ENCODE peak calls at places on chromosomes 11 and 22, in eight cellular contexts. I, A, J, R, B, W, G and C are unnamed samples.

GRCh38 chr22:48450188-48450825 is 1377.4 kb downstream of the BRD1 start:
- DNase-seq in W (no peak), G (peak), R (no peak), A (no peak), J (no peak), B (no peak), I (no peak), C (no peak)

GRCh38 chr22:49373289-49373666 is 454.4 kb downstream of the BRD1 start:
- DNase-seq in W (no peak), B (no peak), I (no peak), R (no peak), J (no peak), G (no peak), A (no peak), C (no peak)

GRCh38 chr22:46864314-46865051 is 102.0 kb downstream of the TBC1D22A start:
- DNase-seq in I (no peak), A (no peak), W (no peak), G (peak), R (peak), J (no peak), B (no peak), C (no peak)

GRCh38 chr11:62574363-62575057 is 819 bp upstream of the EEF1G start:
- DNase-seq in R (peak), A (no peak), B (peak), J (no peak), G (peak), W (peak), I (no peak), C (peak)

GRCh38 chr11:130122141-130122575 is 37.4 kb upstream of the ST14 start:
- DNase-seq in W (no peak), I (no peak), R (peak), B (no peak), G (no peak), A (no peak), J (no peak), C (no peak)

GRCh38 chr11:90476442-90477007 is 253.7 kb upstream of the CHORDC1 start:
- DNase-seq in G (no peak), B (peak), A (no peak), J (no peak), R (peak), I (no peak), W (peak), C (peak)

GRCh38 chr22:44729391-44730012 is 22.9 kb upstream of the ARHGAP8 start:
- DNase-seq in J (no peak), G (no peak), W (no peak), R (no peak), B (peak), I (peak), A (no peak), C (no peak)

GRCh38 chr11:94766656-94767291 is 1.4 kb upstream of the AMOTL1 start:
- DNase-seq in B (peak), A (no peak), W (no peak), G (no peak), R (peak), I (no peak), J (no peak), C (no peak)

GRCh38 chr11:122732342-122733300 is 77.1 kb downstream of the UBASH3B start:
- DNase-seq in B (no peak), J (no peak), I (no peak), G (no peak), A (no peak), W (no peak), R (no peak), C (no peak)

GRCh38 chr11:33735426-33736147 is 636 bp downstream of the CD59 start:
- DNase-seq in B (no peak), J (no peak), W (peak), G (peak), A (no peak), R (peak), I (no peak), C (peak)

GRCh38 chr11:42205518-42205917 is 746.1 kb upstream of the LRRC4C start:
- DNase-seq in G (no peak), J (no peak), W (no peak), B (no peak), I (no peak), A (no peak), R (peak), C (no peak)

GRCh38 chr11:109347304-109347703 is 74.7 kb upstream of the C11orf87 start:
- DNase-seq in G (no peak), B (no peak), J (no peak), A (no peak), R (no peak), W (no peak), I (no peak), C (no peak)

GRCh38 chr22:39665229-39665628 is 94.7 kb downstream of the CACNA1I start:
- DNase-seq in R (no peak), G (no peak), J (no peak), I (no peak), W (no peak), B (no peak), A (peak), C (no peak)

GRCh38 chr11:103622296-103622695 is 414.1 kb upstream of the DDI1 start:
- DNase-seq in I (no peak), A (no peak), G (no peak), B (no peak), W (no peak), J (no peak), R (no peak), C (no peak)

GRCh38 chr11:8649361-8649760 is 33.1 kb downstream of the TRIM66 start:
- DNase-seq in A (no peak), I (no peak), W (no peak), R (no peak), J (no peak), B (peak), G (no peak), C (no peak)

GRCh38 chr11:94128746-94129504 is at the start of gene PANX1:
- DNase-seq in I (peak), W (peak), A (peak), B (peak), R (peak), J (peak), G (peak), C (peak)

GRCh38 chr11:96878299-96879051 is 488.7 kb downstream of the JRKL start:
- DNase-seq in W (no peak), B (no peak), R (no peak), J (no peak), A (no peak), I (no peak), G (no peak), C (no peak)

GRCh38 chr11:1109918-1110705 is 35.4 kb downstream of the MUC2 start:
- DNase-seq in A (no peak), B (no peak), I (no peak), W (peak), G (peak), R (no peak), J (no peak), C (no peak)

GRCh38 chr11:75400110-75400865 is 970 bp downstream of the RPS3 start:
- DNase-seq in R (peak), J (no peak), I (no peak), B (no peak), A (no peak), W (peak), G (no peak), C (peak)

GRCh38 chr22:20469110-20469855 is 26.3 kb downstream of the KLHL22 start:
- DNase-seq in A (no peak), J (no peak), B (no peak), I (no peak), R (no peak), W (no peak), G (no peak), C (no peak)

GRCh38 chr22:35301370-35301874 is 1.7 kb downstream of the TOM1 start:
- DNase-seq in I (peak), A (no peak), G (no peak), J (no peak), B (peak), R (no peak), W (no peak), C (no peak)

GRCh38 chr11:91047882-91048281 is 825.0 kb upstream of the CHORDC1 start:
- DNase-seq in J (no peak), B (no peak), A (no peak), G (no peak), W (no peak), I (no peak), R (no peak), C (no peak)

GRCh38 chr22:27480487-27480886 is 321.1 kb downstream of the MN1 start:
- DNase-seq in A (no peak), R (no peak), G (no peak), I (no peak), W (no peak), J (no peak), B (no peak), C (no peak)

GRCh38 chr11:65126624-65127274 is 4.6 kb downstream of the MRPL49 start:
- DNase-seq in B (no peak), G (peak), I (no peak), R (peak), A (no peak), J (no peak), W (no peak), C (no peak)

GRCh38 chr11:2770556-2771301 is 70.9 kb upstream of the KCNQ1OT1 start:
- DNase-seq in I (no peak), B (no peak), A (no peak), R (peak), J (no peak), G (peak), W (no peak), C (no peak)

GRCh38 chr11:60242607-60243292 is at the start of gene MS4A4E:
- DNase-seq in W (no peak), I (no peak), B (no peak), A (no peak), R (no peak), J (no peak), G (no peak), C (no peak)

GRCh38 chr11:75720639-75721038 is 3.0 kb downstream of the MOGAT2 start:
- DNase-seq in W (no peak), R (no peak), G (no peak), I (no peak), A (no peak), J (no peak), B (no peak), C (no peak)

GRCh38 chr11:1297576-1298473 is 11.6 kb downstream of the TOLLIP start:
- DNase-seq in I (no peak), J (no peak), B (no peak), G (no peak), R (peak), A (no peak), W (no peak), C (no peak)

GRCh38 chr22:45999379-45999971 is 22.5 kb upstream of the WNT7B start:
- DNase-seq in G (no peak), J (no peak), I (no peak), A (no peak), R (no peak), W (no peak), B (no peak), C (no peak)

GRCh38 chr11:1674879-1675235 is 22.1 kb upstream of the KRTAP5-6 start:
- DNase-seq in B (no peak), I (no peak), A (no peak), J (no peak), R (no peak), W (no peak), G (peak), C (no peak)

GRCh38 chr11:503179-503981 is 3.7 kb downstream of the RNH1 start:
- DNase-seq in B (peak), J (no peak), A (no peak), G (peak), I (peak), W (no peak), R (peak), C (no peak)

GRCh38 chr11:128453444-128454336 is 133.7 kb downstream of the ETS1 start:
- DNase-seq in G (peak), R (no peak), A (no peak), J (no peak), B (peak), I (peak), W (no peak), C (no peak)

GRCh38 chr11:3159296-3160190 is 5.6 kb downstream of the OSBPL5 start:
- DNase-seq in W (no peak), B (no peak), J (no peak), A (no peak), R (no peak), G (peak), I (no peak), C (no peak)

GRCh38 chr22:29152381-29153138 is 53.1 kb upstream of the EMID1 start:
- DNase-seq in B (peak), I (no peak), G (peak), J (no peak), W (no peak), A (no peak), R (peak), C (no peak)

GRCh38 chr22:35230839-35231584 is 26.3 kb upstream of the HMGXB4 start:
- DNase-seq in R (peak), W (no peak), G (no peak), I (no peak), J (no peak), B (no peak), A (no peak), C (peak)

GRCh38 chr11:1777737-1778136 is 14.0 kb upstream of the CTSD start:
- DNase-seq in R (no peak), G (no peak), W (no peak), B (no peak), A (no peak), I (no peak), J (no peak), C (no peak)